ENCODE peak calls at places on chromosome 1, in seven cellular contexts. Q is HuH-7; N is T-helper 1 cell; K is EL; P is left cardiac atrium; V is left colon; Y is stimulated activated naive CD8-positive, alpha-beta T cell treated with anti-CD3 and anti-CD28 coated beads, Interleukin-15, Interleukin-2, amounts not matched to agents 100 U/mL and 50 U/mL, for 24 hours. J is an unnamed sample.

GRCh38 chr1:183522104-183522503 is 49.8 kb downstream of the SMG7 start:
- DNase-seq in Q (no peak), N (no peak), K (no peak), P (no peak), V (no peak), Y (no peak), J (no peak)

GRCh38 chr1:200082329-200082728 is 54.8 kb downstream of the NR5A2 start:
- DNase-seq in Q (no peak), N (no peak), K (peak), P (no peak), V (no peak), Y (no peak), J (no peak)

GRCh38 chr1:20719261-20719660 is 1.5 kb upstream of the KIF17 start:
- DNase-seq in Q (no peak), N (no peak), K (no peak), P (no peak), V (peak), Y (no peak), J (no peak)

GRCh38 chr1:88736633-88737248 is 52.7 kb downstream of the PKN2 start:
- DNase-seq in Q (peak), N (peak), K (peak), P (no peak), V (no peak), Y (peak), J (no peak)

GRCh38 chr1:39501666-39502065 is 10.2 kb downstream of the BMP8A start:
- DNase-seq in Q (no peak), N (no peak), K (peak), P (no peak), V (no peak), Y (no peak), J (no peak)

GRCh38 chr1:35476099-35476674 is 81.0 kb downstream of the KIAA0319L start:
- DNase-seq in Q (no peak), N (no peak), K (no peak), P (no peak), V (no peak), Y (no peak), J (no peak)

GRCh38 chr1:197918815-197919522 is 1.8 kb downstream of the LHX9 start:
- DNase-seq in Q (no peak), N (no peak), K (peak), P (no peak), V (no peak), Y (no peak), J (no peak)

GRCh38 chr1:82695443-82695842 is 894.7 kb downstream of the ADGRL2 start:
- DNase-seq in Q (no peak), N (no peak), K (no peak), P (no peak), V (no peak), Y (no peak), J (no peak)

GRCh38 chr1:243493156-243494129 is 237.6 kb downstream of the SDCCAG8 start:
- DNase-seq in Q (no peak), N (no peak), K (no peak), P (no peak), V (no peak), Y (no peak), J (no peak)

GRCh38 chr1:83999316-83999819 is 436 bp upstream of the TTLL7 start:
- DNase-seq in Q (peak), N (no peak), K (peak), P (peak), V (peak), Y (no peak), J (peak)

GRCh38 chr1:19448491-19449439 is 36.6 kb downstream of the CAPZB start:
- DNase-seq in Q (no peak), N (peak), K (peak), P (peak), V (peak), Y (peak), J (no peak)

GRCh38 chr1:11543796-11544195 is 64.8 kb downstream of the DISP3 start:
- DNase-seq in Q (no peak), N (no peak), K (no peak), P (no peak), V (no peak), Y (no peak), J (no peak)

GRCh38 chr1:204041803-204042505 is 31.0 kb upstream of the SOX13 start:
- DNase-seq in Q (no peak), N (no peak), K (no peak), P (no peak), V (no peak), Y (no peak), J (no peak)

GRCh38 chr1:234938924-234939323 is 189.7 kb downstream of the TOMM20 start:
- DNase-seq in Q (no peak), N (no peak), K (no peak), P (no peak), V (no peak), Y (no peak), J (no peak)

GRCh38 chr1:98046031-98046641 is 125.3 kb upstream of the DPYD start:
- DNase-seq in Q (peak), N (peak), K (peak), P (no peak), V (no peak), Y (peak), J (no peak)

J was measured in D721Med.